ENCODE peak calls at places on chromosomes 16 and 17, in seven cellular contexts. One of them, this sample, is unnamed.

GRCh38 chr17:28045304-28045703 is 2.8 kb downstream of the NLK start:
- DNase-seq in fibroblast of the conjunctiva: no peak
- DNase-seq in astrocyte of the cerebellum: no peak
- DNase-seq in activated gamma-delta T cell treated with anti-CD3 and anti-CD28 coated beads, Interleukin-2, amount 50 U/mL, for 16 hours: no peak
- DNase-seq in thoracic aorta: no peak
- DNase-seq in NCI-H1436: no peak
- DNase-seq in MM.1S: peak
- DNase-seq in this sample: no peak

GRCh38 chr17:16352303-16352837 is 899 bp downstream of the CENPV start:
- DNase-seq in MM.1S: no peak
- DNase-seq in activated gamma-delta T cell treated with anti-CD3 and anti-CD28 coated beads, Interleukin-2, amount 50 U/mL, for 16 hours: peak
- DNase-seq in NCI-H1436: peak
- DNase-seq in astrocyte of the cerebellum: no peak
- DNase-seq in fibroblast of the conjunctiva: no peak
- DNase-seq in thoracic aorta: no peak
- DNase-seq in this sample: no peak

GRCh38 chr17:7475764-7476422 is 3.5 kb downstream of the ZBTB4 start:
- DNase-seq in activated gamma-delta T cell treated with anti-CD3 and anti-CD28 coated beads, Interleukin-2, amount 50 U/mL, for 16 hours: no peak
- DNase-seq in fibroblast of the conjunctiva: no peak
- DNase-seq in thoracic aorta: no peak
- DNase-seq in astrocyte of the cerebellum: no peak
- DNase-seq in NCI-H1436: no peak
- DNase-seq in MM.1S: no peak
- DNase-seq in this sample: no peak

GRCh38 chr17:3773511-3773910 is 27.5 kb downstream of the ITGAE start:
- DNase-seq in fibroblast of the conjunctiva: no peak
- DNase-seq in NCI-H1436: no peak
- DNase-seq in activated gamma-delta T cell treated with anti-CD3 and anti-CD28 coated beads, Interleukin-2, amount 50 U/mL, for 16 hours: no peak
- DNase-seq in astrocyte of the cerebellum: peak
- DNase-seq in MM.1S: no peak
- DNase-seq in thoracic aorta: no peak
- DNase-seq in this sample: no peak

GRCh38 chr16:17056666-17057065 is 414.1 kb downstream of the XYLT1 start:
- DNase-seq in MM.1S: no peak
- DNase-seq in astrocyte of the cerebellum: no peak
- DNase-seq in activated gamma-delta T cell treated with anti-CD3 and anti-CD28 coated beads, Interleukin-2, amount 50 U/mL, for 16 hours: no peak
- DNase-seq in NCI-H1436: no peak
- DNase-seq in thoracic aorta: no peak
- DNase-seq in fibroblast of the conjunctiva: no peak
- DNase-seq in this sample: no peak

GRCh38 chr17:61412860-61413653 is 13.4 kb downstream of the TBX2 start:
- DNase-seq in MM.1S: no peak
- DNase-seq in fibroblast of the conjunctiva: no peak
- DNase-seq in activated gamma-delta T cell treated with anti-CD3 and anti-CD28 coated beads, Interleukin-2, amount 50 U/mL, for 16 hours: no peak
- DNase-seq in NCI-H1436: peak
- DNase-seq in thoracic aorta: no peak
- DNase-seq in astrocyte of the cerebellum: no peak
- DNase-seq in this sample: no peak

GRCh38 chr16:81807767-81808166 is 28.7 kb downstream of the PLCG2 start:
- DNase-seq in NCI-H1436: no peak
- DNase-seq in fibroblast of the conjunctiva: no peak
- DNase-seq in MM.1S: no peak
- DNase-seq in thoracic aorta: no peak
- DNase-seq in astrocyte of the cerebellum: no peak
- DNase-seq in activated gamma-delta T cell treated with anti-CD3 and anti-CD28 coated beads, Interleukin-2, amount 50 U/mL, for 16 hours: no peak
- DNase-seq in this sample: no peak

GRCh38 chr17:77744268-77744988 is 214.1 kb upstream of the TNRC6C start:
- DNase-seq in fibroblast of the conjunctiva: no peak
- DNase-seq in thoracic aorta: no peak
- DNase-seq in activated gamma-delta T cell treated with anti-CD3 and anti-CD28 coated beads, Interleukin-2, amount 50 U/mL, for 16 hours: no peak
- DNase-seq in astrocyte of the cerebellum: no peak
- DNase-seq in NCI-H1436: no peak
- DNase-seq in MM.1S: no peak
- DNase-seq in this sample: no peak

GRCh38 chr17:70242781-70243437 is 73.6 kb downstream of the KCNJ2 start:
- DNase-seq in activated gamma-delta T cell treated with anti-CD3 and anti-CD28 coated beads, Interleukin-2, amount 50 U/mL, for 16 hours: no peak
- DNase-seq in thoracic aorta: no peak
- DNase-seq in astrocyte of the cerebellum: peak
- DNase-seq in NCI-H1436: no peak
- DNase-seq in MM.1S: no peak
- DNase-seq in fibroblast of the conjunctiva: no peak
- DNase-seq in this sample: no peak

GRCh38 chr16:25419123-25419522 is 161.5 kb upstream of the ZKSCAN2 start:
- DNase-seq in NCI-H1436: no peak
- DNase-seq in activated gamma-delta T cell treated with anti-CD3 and anti-CD28 coated beads, Interleukin-2, amount 50 U/mL, for 16 hours: no peak
- DNase-seq in astrocyte of the cerebellum: no peak
- DNase-seq in thoracic aorta: no peak
- DNase-seq in fibroblast of the conjunctiva: no peak
- DNase-seq in MM.1S: no peak
- DNase-seq in this sample: no peak

This sample was measured in GOT3.